ENCODE peak calls at places on chromosomes 4 and X, in four cellular contexts. C is HCT116, P is K562, W is HepG2. J is an unnamed sample.

GRCh38 chr4:8779371-8779988 is 92.2 kb downstream of the HMX1 start:
- DNase-seq in C (no peak), P (no peak), W (no peak), J (no peak)

GRCh38 chrX:38656350-38656915 is 95.1 kb downstream of the TSPAN7 start:
- DNase-seq in P (no peak), C (no peak), W (no peak), J (no peak)

GRCh38 chrX:111445485-111445884 is 33.5 kb upstream of the DCX start:
- DNase-seq in C (peak; percentile 15), W (peak; percentile 21), P (peak; percentile 18), J (peak; percentile 20)

GRCh38 chr4:6180841-6181631 is 19.3 kb downstream of the JAKMIP1 start:
- DNase-seq in W (no peak), C (no peak), P (no peak), J (no peak)

GRCh38 chr4:127249767-127250108 is 383.0 kb upstream of the INTU start:
- DNase-seq in P (no peak), W (no peak), C (no peak), J (no peak)

GRCh38 chr4:122156819-122157218 is 4.7 kb downstream of the BLTP1 start:
- DNase-seq in C (no peak), P (no peak), W (no peak), J (no peak)

GRCh38 chrX:23952984-23953907 is 45.4 kb downstream of the CXorf58 start:
- DNase-seq in W (no peak), C (no peak), P (peak; percentile 10), J (no peak)

GRCh38 chr4:12242354-12242753 is 813.7 kb upstream of the HS3ST1 start:
- DNase-seq in C (no peak), P (no peak), W (no peak), J (no peak)

GRCh38 chr4:177632481-177632880 is 190.2 kb upstream of the AGA start:
- DNase-seq in W (no peak), P (no peak), C (no peak), J (no peak)

GRCh38 chr4:175252642-175253041 is 334.5 kb downstream of the ADAM29 start:
- DNase-seq in P (no peak), C (no peak), W (no peak), J (no peak)

GRCh38 chr4:87114245-87115062 is 106.0 kb downstream of the KLHL8 start:
- DNase-seq in W (no peak), C (no peak), P (no peak), J (no peak)

GRCh38 chrX:6735235-6735634 is 200.3 kb upstream of the VCX3A start:
- DNase-seq in C (no peak), P (no peak), W (no peak), J (no peak)

GRCh38 chr4:62133498-62133897 is 933.4 kb downstream of the ADGRL3 start:
- DNase-seq in P (no peak), C (no peak), W (no peak), J (no peak)

GRCh38 chr4:71559957-71560541 is 221.2 kb downstream of the SLC4A4 start:
- DNase-seq in P (no peak), W (no peak), C (no peak), J (no peak)

GRCh38 chrX:108020631-108021030 is 24.2 kb upstream of the VSIG1 start:
- DNase-seq in W (no peak), C (peak; percentile 4), P (peak; percentile 11), J (no peak)

DNA sequence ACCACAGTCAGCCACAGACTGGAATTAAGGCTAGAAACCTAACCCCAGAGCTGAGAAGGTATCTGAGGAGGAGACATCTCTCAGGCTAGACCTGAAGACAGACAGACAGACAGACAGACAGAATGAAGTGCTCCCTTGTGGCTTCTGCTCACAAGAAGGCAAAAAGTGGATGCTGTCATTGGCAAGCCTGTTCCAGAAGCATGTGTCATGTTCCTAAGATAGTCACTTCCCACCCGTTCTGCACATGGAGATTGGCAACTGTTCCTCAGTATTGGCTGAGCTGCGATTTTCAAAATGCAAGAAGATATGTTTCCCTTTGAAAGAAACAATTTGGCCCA is 166.4 kb downstream of the NSUN7 start:
- DNase-seq in C (no peak), W (no peak), P (no peak), J (no peak)
- H3K4me3 ChIP-seq in C (no peak overlapping the region), W (no peak overlapping the region), P (no peak overlapping the region), J (no peak overlapping the region)

DNA sequence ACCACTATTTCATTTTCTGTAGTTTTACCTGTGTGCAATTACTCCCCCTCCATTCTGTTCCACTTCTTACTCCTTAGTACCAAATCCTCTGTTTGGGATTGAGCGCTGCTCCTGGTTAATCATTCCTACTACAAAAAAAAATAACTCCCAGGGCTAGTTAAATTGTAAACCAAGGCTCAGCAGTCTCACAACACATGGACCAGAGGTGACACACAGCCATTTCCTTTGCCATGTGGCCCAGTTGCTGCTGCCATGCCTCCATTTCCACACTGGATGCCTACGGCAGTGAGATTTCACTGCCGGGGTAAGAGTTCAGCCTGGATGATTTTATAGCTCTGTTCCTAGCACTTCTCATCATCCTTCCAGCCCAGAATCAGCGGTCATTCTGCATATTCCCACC is 107.2 kb downstream of the AKAP4 start:
- DNase-seq in P (no peak), C (no peak), W (peak; percentile 33), J (no peak)
- TF ChIP-seq TCF7L2 in P (no peak), C (no peak), W (no peak), J (no peak)

DNA sequence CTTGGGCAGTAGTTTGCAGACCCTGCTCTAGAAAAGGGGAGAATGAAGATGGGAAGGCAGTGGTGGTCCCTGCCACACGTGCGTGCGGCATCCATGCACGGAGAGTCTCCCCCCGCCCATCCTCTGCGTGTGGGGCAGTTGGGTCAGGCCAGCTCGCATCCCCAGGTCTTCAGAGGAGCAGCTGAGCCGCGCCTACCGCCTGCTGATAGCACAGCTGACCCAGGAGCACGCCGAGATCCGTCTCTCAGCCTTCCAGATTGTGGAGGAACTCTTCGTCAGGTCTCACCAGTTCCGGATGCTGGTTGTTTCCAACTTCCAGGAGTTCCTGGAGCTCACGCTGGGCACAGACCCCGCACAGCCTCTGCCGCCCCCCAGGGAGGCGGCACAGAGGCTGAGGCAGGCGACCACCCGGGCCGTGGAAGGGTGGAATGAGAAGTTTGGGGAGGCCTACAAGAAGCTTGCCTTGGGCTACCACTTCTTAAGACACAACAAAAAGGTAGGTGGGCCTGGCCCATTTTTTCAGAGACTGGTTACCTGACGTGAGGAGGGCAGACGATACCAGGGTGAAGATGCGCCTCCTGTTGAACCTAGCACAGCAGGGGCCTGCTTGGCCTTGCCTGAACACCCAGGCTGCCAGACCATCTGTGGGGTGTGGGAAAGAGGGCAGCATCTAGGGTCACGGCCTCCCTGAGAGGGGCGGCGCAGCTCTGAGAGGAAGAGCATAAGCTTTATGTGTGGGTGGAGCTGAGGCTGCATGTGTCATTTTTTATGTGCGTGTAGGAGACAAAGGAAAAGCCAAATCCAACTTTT is 2.6 kb downstream of the UVSSA start:
- DNase-seq in W (no peak), C (no peak), P (no peak), J (no peak)
- H3K27ac ChIP-seq in W (no peak overlapping the region), C (no peak overlapping the region), P (no peak overlapping the region), J (no peak overlapping the region)

DNA sequence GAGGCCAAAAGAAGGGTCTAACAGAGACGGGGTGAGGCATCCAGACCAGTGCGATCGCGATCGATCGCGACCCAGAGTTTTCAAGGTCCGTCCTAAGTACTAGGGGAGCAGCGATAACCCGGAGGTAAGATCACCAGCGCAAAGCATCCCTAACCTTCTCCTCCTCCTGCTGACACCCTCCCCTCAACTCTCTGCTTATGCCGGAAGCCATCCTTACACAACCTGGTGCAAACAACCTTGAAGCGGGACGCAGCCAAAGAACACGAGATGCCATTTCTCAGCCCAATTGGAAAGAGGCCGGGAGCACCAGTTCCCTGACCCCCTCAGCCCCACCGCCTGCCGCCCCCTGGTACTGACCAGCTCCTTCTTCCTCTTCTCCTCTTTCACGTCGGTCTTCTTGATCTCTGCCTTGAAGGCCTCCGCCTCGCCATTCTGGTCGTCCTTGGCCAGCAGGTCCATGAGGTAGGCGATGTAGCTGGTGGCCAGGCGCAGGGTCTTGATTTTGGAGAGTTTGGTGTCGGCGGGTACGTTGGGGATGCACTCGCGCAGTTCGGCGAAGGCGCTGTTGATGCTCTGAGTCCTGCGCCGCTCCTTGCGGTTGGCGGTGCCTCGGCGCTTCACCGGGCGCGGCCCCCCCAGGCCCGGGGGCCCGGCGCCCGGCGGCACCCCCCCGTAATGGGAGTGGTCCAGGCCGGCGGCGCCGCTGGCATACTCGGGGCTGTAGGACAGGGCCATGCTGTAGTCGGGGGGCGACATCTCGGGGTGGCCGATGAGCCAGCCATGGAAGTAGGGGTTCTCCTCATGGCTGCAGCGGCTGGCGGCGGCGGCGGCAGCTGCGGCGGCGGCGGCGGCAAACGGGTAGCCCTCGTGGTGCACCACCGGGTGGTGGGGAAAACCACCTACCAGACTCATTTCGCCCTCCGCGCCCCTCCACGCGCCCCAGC is 1.4 kb downstream of the HAND2 start:
- DNase-seq in C (no peak), P (peak; percentile 45), W (no peak), J (no peak)
- H3K4me3 ChIP-seq in C (no peak overlapping the region), P (peak overlapping the region; percentile 51), W (no peak overlapping the region), J (peak overlapping the region; percentile 39)

DNA sequence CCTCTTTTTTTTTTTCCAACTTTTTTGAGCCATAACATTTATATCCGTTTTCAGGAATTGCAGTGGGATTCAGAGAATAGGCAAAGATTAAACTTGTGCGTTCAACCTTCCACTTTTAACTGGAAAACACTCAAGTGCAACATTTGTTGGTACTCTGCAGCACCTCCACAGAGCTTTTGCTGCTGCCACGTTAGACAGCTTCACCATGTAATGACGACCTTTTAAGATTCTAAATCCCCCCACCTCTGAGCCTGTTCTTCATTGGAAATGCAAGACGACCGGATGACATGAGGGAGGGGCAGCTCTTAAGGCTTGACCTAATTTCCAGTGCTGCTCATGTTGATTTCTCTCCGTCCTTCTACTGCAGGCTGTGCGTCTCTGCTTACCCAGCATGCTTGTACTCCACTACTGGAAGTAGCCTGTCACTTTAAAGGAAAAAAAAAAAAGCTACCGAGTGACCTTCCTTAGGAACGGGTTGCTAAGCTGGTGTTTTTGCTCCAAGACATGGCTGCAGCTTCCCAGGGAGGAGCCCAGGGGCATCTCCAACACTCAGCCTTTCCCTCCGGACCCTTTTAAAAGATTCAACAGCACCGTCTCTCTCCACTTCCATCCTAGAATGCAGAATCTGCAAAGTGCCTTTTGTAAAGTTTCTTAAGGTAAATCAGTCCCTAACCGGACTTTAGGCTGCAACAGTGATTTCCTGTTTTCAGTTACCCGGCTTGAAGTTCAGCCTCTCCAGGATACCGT is at the start of gene CC2D2A:
- DNase-seq in C (no peak), W (no peak), P (no peak), J (no peak)
- TF ChIP-seq TCF7L2 in C (no peak), W (no peak), P (no peak), J (no peak)

DNA sequence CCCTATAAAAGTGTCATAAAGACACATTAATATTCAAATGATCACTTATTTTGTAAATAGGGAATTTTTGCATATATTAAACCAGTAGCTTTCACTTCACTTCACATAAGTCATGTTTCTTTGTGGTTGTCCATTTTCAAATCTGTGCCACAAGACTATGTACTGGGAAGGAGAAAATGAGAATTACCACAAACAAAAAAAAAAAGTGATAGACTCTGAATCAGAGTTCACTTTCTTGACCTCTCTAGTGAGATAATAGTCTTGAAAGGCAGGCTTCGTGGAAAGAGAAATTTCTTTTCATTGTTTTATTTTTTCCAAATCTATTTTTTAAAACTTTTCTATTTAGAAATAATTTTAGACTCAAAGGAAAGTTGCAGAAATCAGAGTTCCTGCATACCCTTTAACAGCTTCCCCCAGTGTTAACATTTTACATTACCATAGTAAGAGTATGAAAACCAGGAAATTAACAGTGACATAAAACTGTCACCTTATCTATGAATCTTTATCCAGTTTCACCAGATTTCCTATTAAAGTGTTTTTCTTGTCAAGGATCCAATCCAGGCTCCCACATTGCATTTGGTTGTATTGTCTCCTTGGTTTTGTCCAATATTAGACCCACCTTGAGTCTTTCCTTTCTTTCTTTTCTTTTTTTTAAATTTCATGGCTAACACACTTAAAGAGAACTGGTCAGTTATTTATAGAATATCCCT is 215.4 kb upstream of the PGRMC2 start:
- DNase-seq in C (no peak), P (no peak), W (no peak), J (no peak)
- H3K27ac ChIP-seq in C (no peak overlapping the region), P (no peak overlapping the region), W (no peak overlapping the region), J (no peak overlapping the region)

J was measured in Panc1.